ENCODE peak calls at places on chromosomes 4 and X, in eight cellular contexts. H is AG10803, Q is WTC11, L is type B pancreatic cell, M is GM12864, F is psoas muscle, T is heart left ventricle, E is left ventricle myocardium inferior. J is an unnamed sample.

GRCh38 chr4:153476829-153477574 is 10.8 kb downstream of the TMEM131L start:
- DNase-seq in H (no peak), Q (no peak), L (no peak), M (no peak), F (no peak), T (no peak), E (no peak), J (no peak)

GRCh38 chr4:111806331-111806730 is 338.9 kb upstream of the FAM241A start:
- DNase-seq in H (no peak), Q (peak; percentile 64), L (no peak), M (no peak), F (no peak), T (no peak), E (no peak), J (no peak)

GRCh38 chr4:148795156-148795864 is 353.1 kb upstream of the NR3C2 start:
- DNase-seq in H (no peak), Q (peak; percentile 17), L (no peak), M (no peak), F (no peak), T (peak; percentile 46), E (peak; percentile 25), J (no peak)

GRCh38 chrX:120769576-120770341 is 105.9 kb downstream of the CT47B1 start:
- DNase-seq in H (peak; percentile 91), Q (no peak), L (no peak), M (no peak), F (no peak), T (no peak), E (no peak), J (no peak)

GRCh38 chr4:8840006-8840793 is 31.4 kb downstream of the HMX1 start:
- DNase-seq in H (no peak), Q (no peak), L (peak; percentile 55), M (no peak), F (peak; percentile 15), T (peak; percentile 8), E (no peak), J (no peak)

GRCh38 chrX:11976663-11977062 is 161.6 kb upstream of the FRMPD4 start:
- DNase-seq in H (no peak), Q (no peak), L (no peak), M (no peak), F (no peak), T (no peak), E (no peak), J (no peak)

GRCh38 chrX:115892787-115893671 is 277.5 kb upstream of the AGTR2 start:
- DNase-seq in H (no peak), Q (peak; percentile 21), L (peak; percentile 60), M (no peak), F (peak; percentile 77), T (no peak), E (no peak), J (peak; percentile 4)

GRCh38 chr4:123200417-123200945 is 196.1 kb upstream of the SPRY1 start:
- DNase-seq in H (no peak), Q (no peak), L (no peak), M (no peak), F (no peak), T (no peak), E (no peak), J (no peak)

GRCh38 chr4:140037353-140038030 is 116.5 kb downstream of the MAML3 start:
- DNase-seq in H (peak; percentile 79), Q (no peak), L (no peak), M (no peak), F (no peak), T (no peak), E (no peak), J (no peak)

GRCh38 chr4:185108669-185109068 is 34.4 kb upstream of the SLC25A4 start:
- DNase-seq in H (no peak), Q (no peak), L (no peak), M (no peak), F (no peak), T (no peak), E (no peak), J (no peak)

GRCh38 chr4:27318740-27319139 is 458.1 kb downstream of the STIM2 start:
- DNase-seq in H (peak; percentile 6), Q (peak; percentile 79), L (no peak), M (no peak), F (no peak), T (peak; percentile 19), E (no peak), J (peak; percentile 37)

GRCh38 chrX:15849555-15849954 is 5.1 kb downstream of the AP1S2 start:
- DNase-seq in H (no peak), Q (no peak), L (no peak), M (no peak), F (no peak), T (no peak), E (no peak), J (no peak)

GRCh38 chr4:140567722-140568121 is 1.0 kb downstream of the UCP1 start:
- DNase-seq in H (no peak), Q (peak; percentile 37), L (no peak), M (no peak), F (no peak), T (no peak), E (no peak), J (no peak)

GRCh38 chr4:41359069-41359769 is 102.5 kb downstream of the UCHL1 start:
- DNase-seq in H (no peak), Q (peak; percentile 60), L (no peak), M (no peak), F (no peak), T (no peak), E (no peak), J (no peak)

GRCh38 chr4:175986-176385 is 51.7 kb downstream of the ZNF718 start:
- DNase-seq in H (no peak), Q (no peak), L (no peak), M (no peak), F (no peak), T (no peak), E (no peak), J (no peak)

GRCh38 chrX:46165411-46165810 is 379.8 kb downstream of the ZNF674 start:
- DNase-seq in H (peak; percentile 77), Q (no peak), L (no peak), M (no peak), F (no peak), T (no peak), E (no peak), J (no peak)

GRCh38 chrX:150547511-150548115 is 20.8 kb upstream of the MTM1 start:
- DNase-seq in H (peak; percentile 38), Q (peak; percentile 48), L (peak; percentile 71), M (no peak), F (peak; percentile 83), T (peak; percentile 66), E (peak; percentile 69), J (peak; percentile 44)

GRCh38 chr4:118799235-118799932 is 36.5 kb downstream of the SEC24D start:
- DNase-seq in H (no peak), Q (no peak), L (no peak), M (no peak), F (no peak), T (no peak), E (no peak), J (no peak)

DNA sequence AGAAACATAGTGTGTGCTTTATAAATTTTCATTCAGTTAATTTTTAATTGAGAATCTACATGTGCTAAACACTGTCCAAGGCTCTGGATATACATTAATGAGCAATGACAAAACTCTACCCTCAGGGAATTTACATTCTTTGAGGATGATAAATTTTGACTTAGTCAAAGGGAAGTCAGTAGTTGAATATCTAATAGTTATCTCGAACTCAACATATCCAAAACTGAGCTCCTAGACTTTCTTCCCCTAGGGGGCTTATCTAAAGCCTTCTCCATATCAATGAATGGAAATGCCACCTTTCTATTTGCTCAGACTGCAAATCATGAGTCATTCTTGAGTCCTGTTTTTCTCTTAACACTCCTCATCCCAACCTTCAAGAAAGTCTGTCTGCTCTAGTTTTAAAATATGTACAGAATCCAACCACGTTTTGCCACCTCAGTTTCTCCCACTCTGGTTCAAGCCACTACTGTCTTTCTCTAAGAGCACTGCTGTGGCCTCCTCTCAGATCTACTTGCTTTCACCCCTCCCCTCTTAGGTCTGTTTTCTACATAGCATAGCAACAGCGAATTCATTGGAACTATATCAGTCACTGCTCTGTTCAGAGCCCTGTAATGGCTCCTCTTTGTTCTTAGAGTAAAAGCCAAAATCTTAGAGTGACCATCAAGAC is 9.5 kb downstream of the PARM1 start:
- DNase-seq in H (no peak), Q (no peak), L (no peak), M (no peak), F (no peak), T (no peak), E (no peak), J (no peak)
- TF ChIP-seq CTCF in H (no peak), Q (no peak), L (no peak), M (no peak), F (no peak), T (no peak), E (no peak), J (no peak)

GRCh38 chr4:65367306-65367705 is 303.0 kb downstream of the EPHA5 start:
- DNase-seq in H (no peak), Q (no peak), L (no peak), M (no peak), F (no peak), T (no peak), E (no peak), J (no peak)
- TF ChIP-seq CTCF in H (no peak), Q (no peak), L (no peak), M (no peak), F (no peak), T (no peak), E (no peak), J (no peak)

GRCh38 chr4:10192331-10192730 is 75.7 kb upstream of the WDR1 start:
- DNase-seq in H (no peak), Q (no peak), L (no peak), M (no peak), F (no peak), T (no peak), E (no peak), J (no peak)

GRCh38 chr4:10197952-10198351 is 81.4 kb upstream of the WDR1 start:
- DNase-seq in H (no peak), Q (no peak), L (no peak), M (no peak), F (no peak), T (no peak), E (no peak), J (no peak)

GRCh38 chr4:10200869-10201268 is 84.3 kb upstream of the WDR1 start:
- DNase-seq in H (no peak), Q (no peak), L (no peak), M (no peak), F (no peak), T (no peak), E (no peak), J (no peak)

GRCh38 chr4:10198365-10198764 is 81.8 kb upstream of the WDR1 start:
- DNase-seq in H (no peak), Q (no peak), L (no peak), M (no peak), F (no peak), T (no peak), E (no peak), J (no peak)

DNA sequence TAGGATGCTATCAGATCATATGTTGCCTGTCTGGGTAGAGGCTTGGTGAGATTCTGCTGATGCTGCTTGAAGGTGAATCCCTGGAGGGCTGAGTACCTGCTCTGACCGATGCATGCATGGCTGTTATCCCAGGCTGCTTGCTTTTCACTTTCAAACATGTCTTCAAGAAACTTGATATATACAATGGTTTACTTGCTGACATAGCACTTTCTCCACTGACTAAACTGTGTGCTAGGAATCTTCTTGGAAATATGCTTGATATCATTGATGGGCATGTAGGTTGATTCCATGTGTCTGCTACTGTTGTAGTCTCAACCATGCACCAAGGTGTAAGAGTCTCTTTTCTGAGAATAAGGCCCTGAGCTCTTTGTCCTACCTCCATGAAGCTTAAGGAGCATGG is 79.6 kb upstream of the WDR1 start:
- DNase-seq in H (no peak), Q (no peak), L (no peak), M (no peak), F (no peak), T (no peak), E (no peak), J (no peak)
- TF ChIP-seq CTCF in H (no peak), Q (no peak), L (no peak), M (no peak), F (no peak), T (no peak), E (no peak), J (no peak)

GRCh38 chrX:53379008-53379710 is 43.3 kb downstream of the SMC1A start:
- DNase-seq in H (no peak), Q (no peak), L (no peak), M (no peak), F (no peak), T (no peak), E (no peak), J (no peak)
- TF ChIP-seq CTCF in H (no peak), Q (no peak), L (no peak), M (no peak), F (no peak), T (no peak), E (no peak), J (no peak)